ENCODE peak calls at places on chromosomes 12 and 14, in four cellular contexts. I, B, W and R are unnamed samples.

GRCh38 chr12:32069071-32069470 is 37.6 kb upstream of the BICD1 start:
- DNase-seq in B (no peak), I (no peak), W (no peak), R (no peak)

GRCh38 chr14:35534130-35534883 is at the start of gene INSM2:
- DNase-seq in B (peak), W (no peak), I (no peak), R (peak)

GRCh38 chr12:86193931-86194330 is 62.3 kb downstream of the MGAT4C start:
- DNase-seq in W (no peak), B (no peak), I (no peak), R (no peak)

GRCh38 chr14:72792051-72792788 is 101.7 kb downstream of the DPF3 start:
- DNase-seq in W (no peak), B (no peak), I (peak), R (no peak)

GRCh38 chr12:47438175-47438574 is 267.7 kb downstream of the RPAP3 start:
- DNase-seq in I (no peak), W (no peak), B (no peak), R (no peak)

GRCh38 chr14:96502621-96503251 is 554 bp downstream of the PAPOLA start:
- DNase-seq in B (peak), I (no peak), W (peak), R (peak)

GRCh38 chr14:23430733-23431105 is 4.7 kb downstream of the MYH7 start:
- DNase-seq in B (peak), W (no peak), I (no peak), R (no peak)

GRCh38 chr12:108594-108993 is 42.0 kb downstream of the IQSEC3 start:
- DNase-seq in B (no peak), W (no peak), I (no peak), R (no peak)

GRCh38 chr14:30267141-30267540 is 291.8 kb upstream of the G2E3 start:
- DNase-seq in B (no peak), W (no peak), I (no peak), R (no peak)

GRCh38 chr12:102806110-102806509 is 110.9 kb downstream of the PAH start:
- DNase-seq in I (no peak), B (no peak), W (no peak), R (no peak)

GRCh38 chr12:64900540-64900939 is 76.1 kb downstream of the TBC1D30 start:
- DNase-seq in B (no peak), I (no peak), W (no peak), R (no peak)

GRCh38 chr12:68303850-68304249 is 28.3 kb downstream of the MDM1 start:
- DNase-seq in W (no peak), B (no peak), I (peak), R (no peak)

GRCh38 chr12:109053382-109054123 is 1.2 kb downstream of the USP30 start:
- DNase-seq in W (no peak), I (no peak), B (no peak), R (no peak)

DNA sequence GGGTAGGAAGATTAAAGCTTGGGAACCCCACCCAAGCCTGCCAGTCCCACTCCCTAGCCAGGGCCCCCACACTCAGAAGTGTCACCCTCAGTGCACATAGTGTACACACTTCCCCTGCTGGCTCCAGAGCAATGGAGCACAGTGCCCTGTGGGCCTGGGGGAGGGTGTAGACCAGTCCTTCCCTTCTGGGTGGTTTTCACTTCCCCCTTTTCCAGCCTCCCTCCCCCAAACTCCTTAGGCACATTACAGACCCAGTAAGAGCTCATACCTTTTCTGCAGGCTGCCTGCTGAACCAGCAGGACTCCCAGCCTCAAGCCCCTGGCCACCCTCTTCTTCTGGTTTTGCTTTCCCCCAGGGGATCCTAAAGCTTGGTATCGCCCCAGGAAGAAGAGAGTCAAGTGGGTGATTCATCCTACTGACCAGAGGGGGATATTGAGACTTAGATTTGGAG is at the start of gene ZNF385A:
- DNase-seq in W (no peak), I (no peak), B (peak), R (no peak)
- TF ChIP-seq CTCF in W (no peak), I (no peak), B (peak), R (no peak)

GRCh38 chr14:26255213-26255612 is 342.6 kb downstream of the NOVA1 start:
- DNase-seq in I (no peak), W (no peak), B (no peak), R (no peak)
- TF ChIP-seq CTCF in I (no peak), W (peak), B (no peak), R (peak)

GRCh38 chr12:53212931-53213330 is 5.9 kb upstream of the ITGB7 start:
- DNase-seq in I (no peak), B (peak), W (no peak), R (no peak)
- TF ChIP-seq CTCF in I (no peak), B (no peak), W (no peak), R (no peak)

GRCh38 chr14:45838597-45838996 is 585.6 kb upstream of the MIS18BP1 start:
- DNase-seq in B (no peak), I (no peak), W (no peak), R (no peak)
- TF ChIP-seq CTCF in B (no peak), I (no peak), W (no peak), R (no peak)

DNA sequence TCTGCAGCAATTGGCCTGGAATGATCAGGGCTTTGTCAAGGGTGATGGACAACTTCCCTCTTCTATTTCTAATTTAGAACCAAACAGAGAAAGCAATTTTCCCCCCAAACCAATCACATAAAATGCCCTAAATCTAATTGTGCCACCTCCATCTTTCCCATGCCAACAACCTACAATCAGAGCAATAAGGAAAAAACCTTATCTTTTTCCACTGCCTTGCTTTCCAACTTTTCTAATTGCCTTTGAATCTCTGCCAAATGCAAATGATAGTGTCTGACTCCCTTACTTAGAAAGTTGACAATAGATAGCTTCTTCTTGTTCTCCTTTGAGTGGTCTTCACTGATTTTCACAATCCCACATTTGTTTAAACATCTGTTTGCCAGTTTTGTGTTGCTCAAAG is 696.6 kb upstream of the USP15 start:
- DNase-seq in I (no peak), W (no peak), B (no peak), R (no peak)
- TF ChIP-seq CTCF in I (no peak), W (no peak), B (no peak), R (no peak)